ENCODE peak calls at places on chromosomes 7 and 10, in six cellular contexts. P is psoas muscle, B is tibial nerve, M is tibial artery, W is HL-60, R is osteoblast. K is an unnamed sample.

GRCh38 chr10:51501396-51501795 is 198.0 kb downstream of the CSTF2T start:
- DNase-seq in P (no peak), B (no peak), M (no peak), W (no peak), R (no peak), K (no peak)

GRCh38 chr7:145106001-145106400 is 270.1 kb upstream of the TPK1 start:
- DNase-seq in P (peak), B (peak), M (peak), W (no peak), R (no peak), K (no peak)

GRCh38 chr10:133378251-133379096 is 588 bp upstream of the PAOX start:
- DNase-seq in P (peak), B (peak), M (no peak), W (peak), R (peak), K (peak)

GRCh38 chr10:31618541-31619291 is 299.7 kb downstream of the ZEB1 start:
- DNase-seq in P (peak), B (peak), M (peak), W (no peak), R (peak), K (peak)

GRCh38 chr10:52965938-52966401 is 193.4 kb upstream of the MBL2 start:
- DNase-seq in P (no peak), B (no peak), M (no peak), W (no peak), R (no peak), K (no peak)

GRCh38 chr10:15141136-15142067 is 27.1 kb downstream of the NMT2 start:
- DNase-seq in P (no peak), B (no peak), M (no peak), W (no peak), R (peak), K (no peak)

GRCh38 chr7:74288034-74288881 is 949 bp upstream of the CLIP2 start:
- DNase-seq in P (no peak), B (no peak), M (no peak), W (no peak), R (no peak), K (no peak)

GRCh38 chr7:20798081-20798693 is 11.5 kb upstream of the SP8 start:
- DNase-seq in P (no peak), B (no peak), M (no peak), W (no peak), R (peak), K (peak)

GRCh38 chr10:92689663-92690210 is at the start of gene HHEX:
- DNase-seq in P (peak), B (no peak), M (peak), W (peak), R (peak), K (peak)

GRCh38 chr7:27066148-27066547 is 29.7 kb downstream of the HOXA1 start:
- DNase-seq in P (no peak), B (no peak), M (no peak), W (no peak), R (no peak), K (peak)

GRCh38 chr10:49571419-49571818 is 32.5 kb upstream of the ERCC6 start:
- DNase-seq in P (no peak), B (no peak), M (no peak), W (no peak), R (peak), K (peak)

GRCh38 chr7:43204081-43204480 is 91.6 kb downstream of the HECW1 start:
- DNase-seq in P (no peak), B (no peak), M (no peak), W (no peak), R (peak), K (peak)

GRCh38 chr7:140653319-140654108 is 12.9 kb upstream of the DENND2A start:
- DNase-seq in P (no peak), B (peak), M (peak), W (peak), R (peak), K (peak)

GRCh38 chr7:150992833-150993302 is 2.1 kb downstream of the NOS3 start:
- DNase-seq in P (no peak), B (no peak), M (no peak), W (no peak), R (peak), K (peak)

GRCh38 chr7:15174470-15174869 is 271.9 kb upstream of the DGKB start:
- DNase-seq in P (no peak), B (no peak), M (no peak), W (no peak), R (no peak), K (no peak)

GRCh38 chr7:2632717-2633537 is 1.1 kb downstream of the TTYH3 start:
- DNase-seq in P (peak), B (peak), M (peak), W (no peak), R (peak), K (peak)
- H3K4me3 ChIP-seq in P (peak), B (peak), M (peak), W (peak), R (peak), K (peak)

GRCh38 chr7:519974-520458 is 370 bp upstream of the PDGFA start:
- DNase-seq in P (peak), B (no peak), M (no peak), W (no peak), R (peak), K (peak)
- TF ChIP-seq CTCF in P (peak), B (peak), M (peak), W (no peak), R (no peak), K (no peak)

GRCh38 chr7:319267-319661 is 29.3 kb downstream of the FOXL3 start:
- DNase-seq in P (peak), B (no peak), M (no peak), W (no peak), R (peak), K (no peak)
- H3K4me3 ChIP-seq in P (no peak), B (no peak), M (no peak), W (no peak), R (no peak), K (no peak)

GRCh38 chr7:127628445-127628844 is 10.5 kb upstream of the PAX4 start:
- DNase-seq in P (no peak), B (no peak), M (no peak), W (no peak), R (no peak), K (peak)

GRCh38 chr7:127632276-127632910 is 14.5 kb upstream of the PAX4 start:
- DNase-seq in P (no peak), B (no peak), M (no peak), W (no peak), R (no peak), K (no peak)

DNA sequence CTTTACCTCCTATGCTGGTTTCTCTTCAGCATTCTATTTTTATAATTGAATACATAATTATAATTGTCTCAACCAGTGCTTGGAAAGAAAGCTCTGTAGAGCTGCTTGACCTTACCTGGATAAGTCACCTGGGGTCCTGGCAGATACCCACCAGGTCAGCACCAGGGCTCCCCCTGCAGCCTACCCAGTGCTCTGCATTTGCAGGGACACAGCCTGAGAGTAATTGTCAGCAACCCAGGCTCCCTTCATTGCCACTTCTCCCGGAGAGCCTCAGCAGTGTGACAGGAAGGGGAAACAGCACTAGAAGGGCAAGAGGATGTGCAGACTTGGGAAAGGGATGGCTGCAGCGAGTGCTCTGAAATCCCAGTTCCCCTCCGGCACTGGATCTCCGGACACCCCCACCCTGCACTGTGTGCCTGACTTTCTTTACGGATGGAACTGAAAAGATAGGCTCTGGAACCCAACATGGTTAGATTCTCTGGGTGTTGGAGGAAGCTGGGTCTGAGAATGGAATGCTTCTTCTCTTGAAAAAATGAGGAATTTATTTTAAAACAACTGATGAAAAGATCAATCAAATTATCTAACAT is 11.4 kb upstream of the PAX4 start:
- DNase-seq in P (no peak), B (no peak), M (no peak), W (peak), R (no peak), K (no peak)
- TF ChIP-seq CTCF in P (peak), B (no peak), M (no peak), W (peak), R (peak), K (peak)

GRCh38 chr10:69466689-69467088 is 15.4 kb downstream of the TSPAN15 start:
- DNase-seq in P (no peak), B (no peak), M (no peak), W (no peak), R (no peak), K (no peak)
- H3K4me3 ChIP-seq in P (no peak), B (no peak), M (no peak), W (no peak), R (no peak), K (no peak)